ENCODE peak calls at places on chromosomes 7 and 10, in five cellular contexts. X is AG04450, Y is lung, J is spleen, L is heart left ventricle. D is an unnamed sample.
A peak's percentile ranks its signal among the peaks of the same experiment; 100 is the strongest.

GRCh38 chr7:4191046-4191445 is 491.0 kb upstream of the FOXK1 start:
- DNase-seq in X (no peak), Y (no peak), J (no peak), L (peak; percentile 23), D (no peak)

GRCh38 chr7:22445140-22445722 is 54.8 kb downstream of the STEAP1B start:
- DNase-seq in X (no peak), Y (peak; percentile 70), J (peak; percentile 91), L (peak; percentile 85), D (no peak)

GRCh38 chr10:110812583-110812982 is 59.1 kb upstream of the PDCD4 start:
- DNase-seq in X (no peak), Y (no peak), J (no peak), L (no peak), D (no peak)

GRCh38 chr10:123687758-123688157 is 21.6 kb downstream of the GPR26 start:
- DNase-seq in X (no peak), Y (no peak), J (no peak), L (no peak), D (no peak)

GRCh38 chr10:95394161-95394880 is 103.5 kb upstream of the PDLIM1 start:
- DNase-seq in X (no peak), Y (no peak), J (no peak), L (no peak), D (peak; percentile 86)

GRCh38 chr10:46229144-46229563 is 57.6 kb upstream of the ANTXRL start:
- DNase-seq in X (no peak), Y (no peak), J (peak; percentile 39), L (no peak), D (no peak)

GRCh38 chr10:118666350-118666749 is 70.9 kb upstream of the PRLHR start:
- DNase-seq in X (no peak), Y (no peak), J (no peak), L (no peak), D (no peak)

GRCh38 chr10:71454347-71454746 is 57.6 kb downstream of the CDH23 start:
- DNase-seq in X (no peak), Y (no peak), J (no peak), L (no peak), D (no peak)

GRCh38 chr7:69476416-69476815 is 121.9 kb upstream of the AUTS2 start:
- DNase-seq in X (no peak), Y (no peak), J (no peak), L (no peak), D (no peak)

GRCh38 chr7:140155428-140155827 is 21.4 kb downstream of the KDM7A start:
- DNase-seq in X (no peak), Y (no peak), J (no peak), L (no peak), D (no peak)

GRCh38 chr7:4742051-4742573 is 33.3 kb upstream of the AP5Z1 start:
- DNase-seq in X (no peak), Y (no peak), J (no peak), L (no peak), D (no peak)

GRCh38 chr7:53246974-53247373 is 211.5 kb downstream of the POM121L12 start:
- DNase-seq in X (no peak), Y (no peak), J (no peak), L (no peak), D (no peak)

GRCh38 chr10:45421231-45422097 is 47.4 kb downstream of the ALOX5 start:
- DNase-seq in X (no peak), Y (no peak), J (peak; percentile 80), L (no peak), D (no peak)

GRCh38 chr7:72785166-72785955 is 42.6 kb downstream of the TYW1B start:
- DNase-seq in X (no peak), Y (no peak), J (no peak), L (no peak), D (peak; percentile 28)

GRCh38 chr10:71735709-71736569 is 16.4 kb upstream of the C10orf105 start:
- DNase-seq in X (no peak), Y (peak; percentile 49), J (peak; percentile 93), L (no peak), D (no peak)

GRCh38 chr7:48387916-48388315 is 216.7 kb downstream of the ABCA13 start:
- DNase-seq in X (no peak), Y (no peak), J (no peak), L (no peak), D (no peak)
- H3K27me3 ChIP-seq in X (no peaks in the 10 kb centered on the region), Y (no peaks in the 10 kb centered on the region), J (no peaks in the 10 kb centered on the region), L (no peaks in the 10 kb centered on the region), D (no peaks in the 10 kb centered on the region)

GRCh38 chr10:119815671-119816070 is 57.0 kb downstream of the MCMBP start:
- DNase-seq in X (no peak), Y (no peak), J (no peak), L (no peak), D (no peak)

GRCh38 chr10:119824299-119824698 is 48.3 kb downstream of the MCMBP start:
- DNase-seq in X (no peak), Y (no peak), J (no peak), L (no peak), D (no peak)

GRCh38 chr10:119817991-119818888 is 54.4 kb downstream of the MCMBP start:
- DNase-seq in X (peak; percentile 13), Y (peak; percentile 45), J (peak; percentile 75), L (peak; percentile 60), D (no peak)

GRCh38 chr10:119821172-119821571 is 51.5 kb downstream of the MCMBP start:
- DNase-seq in X (no peak), Y (no peak), J (no peak), L (no peak), D (no peak)

DNA sequence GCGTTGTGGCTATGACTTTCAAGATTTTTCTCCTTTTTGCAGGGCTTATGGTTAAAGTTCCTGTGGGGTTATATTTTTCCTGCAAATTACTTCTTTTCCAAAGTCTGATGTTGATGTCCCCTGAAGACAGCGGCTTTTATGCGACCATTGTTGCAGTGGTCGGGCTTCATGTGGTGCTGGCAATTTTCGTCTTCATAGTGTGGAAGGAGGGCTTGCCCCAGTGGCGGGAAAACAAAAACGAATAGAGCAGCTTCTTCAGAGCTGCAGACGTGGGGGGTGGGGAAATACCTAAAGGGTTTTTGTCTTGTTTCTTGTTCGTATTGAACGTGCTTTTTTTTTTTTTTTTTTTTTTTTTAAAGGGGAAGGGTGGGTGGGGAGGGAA is 53.8 kb downstream of the MCMBP start:
- DNase-seq in X (no peak), Y (no peak), J (no peak), L (no peak), D (no peak)
- H3K4me3 ChIP-seq in X (peak overlapping the region; percentile 57), Y (no peak overlapping the region), J (no peak overlapping the region), L (peak overlapping the region; percentile 16), D (peak overlapping the region; percentile 44)

GRCh38 chr7:1232103-1232466 is 587 bp upstream of the UNCX start:
- DNase-seq in X (no peak), Y (no peak), J (no peak), L (no peak), D (no peak)
- H3K27me3 ChIP-seq in X (peaks cover 71% of the 10 kb centered on the region), Y (peaks cover 44% of the 10 kb centered on the region), J (peaks cover 100% of the 10 kb centered on the region), L (peaks cover 93% of the 10 kb centered on the region), D (peaks cover 75% of the 10 kb centered on the region)

GRCh38 chr10:101146392-101147251 is 15.5 kb downstream of the TLX1 start:
- DNase-seq in X (no peak), Y (no peak), J (no peak), L (no peak), D (no peak)
- H3K4me3 ChIP-seq in X (no peak overlapping the region), Y (no peak overlapping the region), J (peak overlapping the region; percentile 5), L (no peak overlapping the region), D (no peak overlapping the region)

GRCh38 chr10:7515549-7515948 is 104.7 kb upstream of the SFMBT2 start:
- DNase-seq in X (no peak), Y (no peak), J (no peak), L (no peak), D (no peak)
- H3K27me3 ChIP-seq in X (no peaks in the 10 kb centered on the region), Y (no peaks in the 10 kb centered on the region), J (no peaks in the 10 kb centered on the region), L (no peaks in the 10 kb centered on the region), D (peaks cover 8% of the 10 kb centered on the region)

GRCh38 chr10:48525956-48526355 is 78.9 kb downstream of the ARHGAP22 start:
- DNase-seq in X (no peak), Y (no peak), J (no peak), L (no peak), D (no peak)
- H3K4me3 ChIP-seq in X (peak overlapping the region; percentile 37), Y (no peak overlapping the region), J (no peak overlapping the region), L (no peak overlapping the region), D (no peak overlapping the region)

D was measured in kidney epithelial cell.